ENCODE peak calls at places on chromosomes 4 and X, in seven cellular contexts. D is central memory CD8-positive, alpha-beta T cell; B is head of caudate nucleus; H is right lobe of liver; P is mucosa of gallbladder; O is stimulated activated CD8-positive, alpha-beta memory T cell treated with anti-CD3 and anti-CD28 coated beads, Interleukin-7, amount 100 ng/mL, for 1 hour; K is GM23338. N is an unnamed sample.

GRCh38 chr4:3414421-3415279 is 27.1 kb upstream of the HGFAC start:
- DNase-seq in D (no peak), B (no peak), H (peak; percentile 36), O (no peak), K (no peak), P (no peak), N (peak; percentile 7)

GRCh38 chr4:80184791-80185756 is 12.2 kb upstream of the PRDM8 start:
- DNase-seq in O (no peak), K (peak; percentile 70), H (no peak), B (no peak), D (no peak), P (no peak), N (no peak)

GRCh38 chr4:20506827-20507226 is 193.4 kb upstream of the PACRGL start:
- DNase-seq in D (no peak), O (no peak), B (no peak), K (no peak), H (no peak), P (no peak), N (no peak)

GRCh38 chr4:150078996-150079581 is 844 bp downstream of the DCLK2 start:
- DNase-seq in P (peak; percentile 11), O (no peak), D (no peak), B (peak; percentile 54), H (peak; percentile 45), K (peak; percentile 67), N (peak; percentile 60)

GRCh38 chrX:38675856-38676255 is 114.5 kb downstream of the TSPAN7 start:
- DNase-seq in D (no peak), K (no peak), B (no peak), P (no peak), H (no peak), O (no peak), N (no peak)

GRCh38 chrX:129606918-129607317 is 47.8 kb downstream of the APLN start:
- DNase-seq in B (peak; percentile 49), H (no peak), P (peak; percentile 72), K (peak; percentile 74), D (peak; percentile 18), O (peak; percentile 37), N (peak; percentile 82)

GRCh38 chr4:170414961-170415360 is 325.2 kb upstream of the AADAT start:
- DNase-seq in D (no peak), K (no peak), B (no peak), O (no peak), P (no peak), H (no peak), N (no peak)

GRCh38 chr4:7936963-7937362 is 2.7 kb downstream of the AFAP1 start:
- DNase-seq in O (no peak), D (no peak), P (no peak), K (no peak), H (no peak), B (no peak), N (no peak)

GRCh38 chrX:86263526-86263925 is 115.3 kb downstream of the DACH2 start:
- DNase-seq in P (no peak), K (peak; percentile 61), O (no peak), B (no peak), H (no peak), D (no peak), N (peak; percentile 11)

GRCh38 chr4:47698837-47699236 is 139.0 kb downstream of the CORIN start:
- DNase-seq in O (no peak), D (no peak), H (no peak), P (no peak), B (no peak), K (no peak), N (no peak)

GRCh38 chrX:67544871-67545771 is 1.3 kb downstream of the AR start:
- DNase-seq in O (no peak), D (no peak), H (no peak), P (no peak), B (peak; percentile 19), K (peak; percentile 30), N (no peak)

N was measured in iPS-NIHi11.